ENCODE peak calls at places on chromosome 9, in eight cellular contexts. F is AG09309; D is GM13977; K is epithelial cell of esophagus; O is IMR-90; J is CD8-positive, alpha-beta T cell; N is foreskin fibroblast; R is colonic mucosa. W is an unnamed sample.

GRCh38 chr9:97615439-97616072 is 17.6 kb downstream of the TSTD2 start:
- DNase-seq in N (peak), O (peak), K (peak), R (peak), F (peak), D (peak), J (peak), W (peak)

GRCh38 chr9:135890190-135890861 is 17.0 kb downstream of the CAMSAP1 start:
- DNase-seq in O (no peak), R (no peak), K (peak), D (no peak), J (no peak), F (no peak), N (no peak), W (no peak)

GRCh38 chr9:131554088-131554864 is 9.0 kb downstream of the PRRT1B start:
- DNase-seq in J (no peak), K (no peak), O (no peak), F (no peak), D (no peak), R (no peak), N (no peak), W (no peak)

GRCh38 chr9:131622536-131622935 is 77.2 kb downstream of the PRRT1B start:
- DNase-seq in K (no peak), N (no peak), F (no peak), O (no peak), R (no peak), J (no peak), D (peak), W (no peak)

GRCh38 chr9:136860529-136860928 is 5.6 kb downstream of the EDF1 start:
- DNase-seq in J (no peak), K (no peak), O (no peak), D (no peak), N (no peak), F (no peak), R (peak), W (no peak)

GRCh38 chr9:120870206-120870605 is 6.8 kb downstream of the PHF19 start:
- DNase-seq in N (no peak), K (no peak), J (no peak), F (no peak), R (no peak), O (no peak), D (no peak), W (no peak)

GRCh38 chr9:83978992-83979811 is 813 bp downstream of the HNRNPK start:
- DNase-seq in O (peak), F (peak), N (peak), J (peak), R (peak), D (peak), K (peak), W (peak)

GRCh38 chr9:34884732-34885131 is 73.4 kb upstream of the PHF24 start:
- DNase-seq in J (no peak), K (peak), D (peak), N (no peak), R (no peak), F (no peak), O (no peak), W (no peak)

GRCh38 chr9:130856474-130856873 is 21.4 kb downstream of the ABL1 start:
- DNase-seq in D (no peak), K (no peak), R (no peak), F (no peak), O (no peak), J (no peak), N (no peak), W (no peak)

GRCh38 chr9:135413086-135413375 is 66.6 kb upstream of the PPP1R26 start:
- DNase-seq in D (no peak), F (no peak), O (no peak), J (no peak), N (no peak), K (no peak), R (no peak), W (no peak)

GRCh38 chr9:107933042-107933441 is 443.5 kb upstream of the KLF4 start:
- DNase-seq in J (no peak), N (no peak), R (no peak), O (peak), D (no peak), K (peak), F (no peak), W (no peak)

GRCh38 chr9:136329211-136329627 is 1.9 kb downstream of the GPSM1 start:
- DNase-seq in R (no peak), K (no peak), D (no peak), N (no peak), F (no peak), J (no peak), O (no peak), W (no peak)

GRCh38 chr9:98117984-98118639 is 910 bp downstream of the TRIM14 start:
- DNase-seq in R (peak), K (peak), J (peak), O (peak), F (no peak), D (peak), N (peak), W (peak)

GRCh38 chr9:113638916-113639315 is 175.4 kb downstream of the RGS3 start:
- DNase-seq in R (no peak), O (no peak), D (no peak), F (no peak), N (no peak), J (no peak), K (no peak), W (no peak)

GRCh38 chr9:18297532-18297872 is 176.5 kb upstream of the ADAMTSL1 start:
- DNase-seq in N (no peak), F (no peak), K (no peak), O (no peak), J (no peak), D (no peak), R (no peak), W (no peak)

GRCh38 chr9:4494337-4494736 is 4.1 kb downstream of the SLC1A1 start:
- DNase-seq in K (no peak), D (no peak), R (no peak), N (no peak), O (no peak), J (no peak), F (no peak), W (no peak)

GRCh38 chr9:12274577-12274976 is 418.6 kb upstream of the TYRP1 start:
- DNase-seq in R (no peak), O (no peak), K (no peak), F (no peak), J (no peak), D (no peak), N (no peak), W (no peak)

GRCh38 chr9:83327323-83327722 is 210.9 kb downstream of the FRMD3 start:
- DNase-seq in O (no peak), N (no peak), D (no peak), R (no peak), F (no peak), J (no peak), K (no peak), W (peak)

GRCh38 chr9:37191403-37192089 is 71.2 kb downstream of the ZCCHC7 start:
- DNase-seq in O (no peak), D (no peak), K (no peak), J (no peak), R (no peak), N (no peak), F (no peak), W (no peak)

GRCh38 chr9:37167456-37167855 is 47.1 kb downstream of the ZCCHC7 start:
- DNase-seq in J (no peak), N (no peak), O (peak), K (no peak), F (no peak), R (no peak), D (no peak), W (no peak)

GRCh38 chr9:108550111-108550510 is 305.7 kb downstream of the ACTL7B start:
- DNase-seq in K (no peak), F (no peak), R (no peak), O (no peak), N (peak), J (no peak), D (no peak), W (no peak)

GRCh38 chr9:128207076-128207731 is 4.0 kb downstream of the DNM1 start:
- DNase-seq in K (no peak), J (no peak), D (no peak), N (no peak), F (no peak), R (no peak), O (no peak), W (no peak)

GRCh38 chr9:113541019-113541900 is 77.7 kb downstream of the RGS3 start:
- DNase-seq in F (no peak), N (no peak), K (peak), D (no peak), R (peak), O (peak), J (no peak), W (peak)

GRCh38 chr9:77714077-77714549 is 66.0 kb upstream of the GNA14 start:
- DNase-seq in R (no peak), N (peak), O (peak), K (no peak), D (no peak), F (no peak), J (no peak), W (no peak)

GRCh38 chr9:23451802-23452418 is 374.1 kb downstream of the ELAVL2 start:
- DNase-seq in F (no peak), O (no peak), N (no peak), K (no peak), D (no peak), J (no peak), R (no peak), W (no peak)

GRCh38 chr9:89106224-89106851 is 72.3 kb downstream of the SHC3 start:
- DNase-seq in K (no peak), D (no peak), F (no peak), N (no peak), O (no peak), R (no peak), J (no peak), W (no peak)

GRCh38 chr9:110141118-110141797 is 66.7 kb downstream of the C9orf152 start:
- DNase-seq in J (no peak), O (peak), N (peak), D (no peak), F (peak), R (no peak), K (peak), W (peak)

GRCh38 chr9:70403166-70403565 is 11.3 kb downstream of the KLF9 start:
- DNase-seq in J (no peak), D (no peak), O (no peak), R (no peak), F (no peak), N (no peak), K (no peak), W (no peak)

DNA sequence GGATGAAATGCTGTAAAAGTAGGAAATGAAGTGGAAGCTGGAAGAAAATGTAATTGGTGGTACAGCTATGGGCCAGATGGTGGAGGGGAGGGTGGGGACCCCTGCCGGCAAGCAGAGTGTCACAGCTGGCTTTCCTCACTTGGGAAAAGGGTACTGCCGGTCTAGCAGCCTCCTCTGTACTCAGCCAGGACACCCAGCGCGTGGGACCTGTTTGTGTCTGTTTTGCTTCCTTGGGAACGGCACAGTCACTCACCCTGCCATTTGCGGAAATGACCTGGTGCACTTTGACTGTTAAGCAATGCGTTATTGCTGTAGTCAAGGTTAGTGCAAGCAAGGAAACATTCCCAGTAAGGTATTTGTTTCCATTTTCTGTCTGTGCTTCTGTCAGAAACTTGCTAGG is 10.1 kb downstream of the TMEM252 start:
- DNase-seq in J (no peak), N (no peak), O (peak), R (peak), D (no peak), F (no peak), K (no peak), W (no peak)
- TF ChIP-seq CTCF in J (no peak), N (no peak), O (peak), R (no peak), D (no peak), F (no peak), K (no peak), W (no peak)

DNA sequence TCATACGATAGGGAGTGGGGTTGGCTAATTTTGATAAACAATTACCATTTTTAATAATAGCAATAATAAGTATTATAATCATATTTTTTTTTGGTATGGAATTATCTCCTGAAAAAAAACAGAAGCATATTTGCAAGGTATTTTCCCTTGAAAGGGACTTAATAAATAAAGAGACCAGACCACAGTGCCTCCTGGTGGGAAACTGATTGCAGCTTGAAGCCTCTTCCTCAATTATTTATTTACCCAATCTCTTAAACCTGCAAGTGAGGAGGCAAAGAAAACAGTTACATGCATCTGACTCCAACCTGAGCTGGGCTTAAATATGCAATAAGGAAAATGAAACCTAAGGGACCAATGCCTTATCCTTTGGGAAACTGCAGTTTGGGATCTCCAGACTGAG is 388.1 kb upstream of the ACO1 start:
- DNase-seq in F (no peak), D (no peak), R (no peak), N (no peak), J (no peak), K (no peak), O (no peak), W (no peak)
- TF ChIP-seq CTCF in F (no peak), D (no peak), R (no peak), N (no peak), J (no peak), K (no peak), O (no peak), W (peak)

GRCh38 chr9:87742813-87743428 is 17.0 kb downstream of the CTSL start:
- DNase-seq in K (peak), R (no peak), O (peak), F (no peak), J (no peak), D (no peak), N (no peak), W (no peak)
- TF ChIP-seq CTCF in K (no peak), R (no peak), O (no peak), F (no peak), J (no peak), D (no peak), N (no peak), W (no peak)

GRCh38 chr9:75088646-75089368 is 493 bp downstream of the OSTF1 start:
- DNase-seq in N (peak), F (no peak), O (peak), K (peak), R (peak), D (peak), J (peak), W (peak)
- TF ChIP-seq CTCF in N (peak), F (peak), O (peak), K (peak), R (peak), D (no peak), J (no peak), W (peak)